ENCODE peak calls at places on chromosomes 4 and X, in nine cellular contexts. One of them, this sample, is unnamed.

GRCh38 chrX:44012484-44013096 is 39.4 kb upstream of the NDP start:
- ATAC-seq in left cardiac atrium: peak
- ATAC-seq in lower lobe of right lung: peak
- ATAC-seq in Panc1: peak
- ATAC-seq in Right ventricle myocardium superior: peak
- ATAC-seq in PC-3: peak
- ATAC-seq in stimulated activated naive B cell treated with anti-CD40 and anti-IgM and Interleukin-4, amounts not matched to agents 10 μg/mL and 1 μg/mL and 100 μg/mL, for 72 hours: peak
- ATAC-seq in T-cell: peak
- ATAC-seq in SK-N-SH treated with all-trans-retinoic acid at 6 μM for 48 hours: peak
- ATAC-seq in this sample: peak

GRCh38 chr4:37244583-37245390 is at the start of gene NWD2:
- ATAC-seq in stimulated activated naive B cell treated with anti-CD40 and anti-IgM and Interleukin-4, amounts not matched to agents 10 μg/mL and 1 μg/mL and 100 μg/mL, for 72 hours: no peak
- ATAC-seq in Right ventricle myocardium superior: no peak
- ATAC-seq in lower lobe of right lung: peak
- ATAC-seq in T-cell: no peak
- ATAC-seq in left cardiac atrium: peak
- ATAC-seq in Panc1: no peak
- ATAC-seq in SK-N-SH treated with all-trans-retinoic acid at 6 μM for 48 hours: no peak
- ATAC-seq in PC-3: no peak
- ATAC-seq in this sample: no peak

GRCh38 chr4:3375688-3376087 is 66.1 kb upstream of the HGFAC start:
- ATAC-seq in Right ventricle myocardium superior: no peak
- ATAC-seq in SK-N-SH treated with all-trans-retinoic acid at 6 μM for 48 hours: peak
- ATAC-seq in T-cell: no peak
- ATAC-seq in PC-3: peak
- ATAC-seq in left cardiac atrium: no peak
- ATAC-seq in Panc1: no peak
- ATAC-seq in lower lobe of right lung: no peak
- ATAC-seq in stimulated activated naive B cell treated with anti-CD40 and anti-IgM and Interleukin-4, amounts not matched to agents 10 μg/mL and 1 μg/mL and 100 μg/mL, for 72 hours: no peak
- ATAC-seq in this sample: no peak

GRCh38 chr4:83320548-83320947 is 14.1 kb downstream of the HPSE start:
- ATAC-seq in T-cell: no peak
- ATAC-seq in stimulated activated naive B cell treated with anti-CD40 and anti-IgM and Interleukin-4, amounts not matched to agents 10 μg/mL and 1 μg/mL and 100 μg/mL, for 72 hours: peak
- ATAC-seq in Panc1: no peak
- ATAC-seq in SK-N-SH treated with all-trans-retinoic acid at 6 μM for 48 hours: peak
- ATAC-seq in left cardiac atrium: peak
- ATAC-seq in Right ventricle myocardium superior: peak
- ATAC-seq in PC-3: no peak
- ATAC-seq in lower lobe of right lung: peak
- ATAC-seq in this sample: no peak

GRCh38 chr4:13980317-13980716 is 352.8 kb upstream of the BOD1L1 start:
- ATAC-seq in left cardiac atrium: no peak
- ATAC-seq in SK-N-SH treated with all-trans-retinoic acid at 6 μM for 48 hours: peak
- ATAC-seq in stimulated activated naive B cell treated with anti-CD40 and anti-IgM and Interleukin-4, amounts not matched to agents 10 μg/mL and 1 μg/mL and 100 μg/mL, for 72 hours: peak
- ATAC-seq in Right ventricle myocardium superior: no peak
- ATAC-seq in PC-3: peak
- ATAC-seq in lower lobe of right lung: no peak
- ATAC-seq in T-cell: no peak
- ATAC-seq in Panc1: no peak
- ATAC-seq in this sample: no peak

GRCh38 chr4:81096566-81096965 is 66.1 kb downstream of the BMP3 start:
- ATAC-seq in T-cell: no peak
- ATAC-seq in SK-N-SH treated with all-trans-retinoic acid at 6 μM for 48 hours: no peak
- ATAC-seq in Panc1: no peak
- ATAC-seq in stimulated activated naive B cell treated with anti-CD40 and anti-IgM and Interleukin-4, amounts not matched to agents 10 μg/mL and 1 μg/mL and 100 μg/mL, for 72 hours: no peak
- ATAC-seq in PC-3: no peak
- ATAC-seq in Right ventricle myocardium superior: no peak
- ATAC-seq in left cardiac atrium: no peak
- ATAC-seq in lower lobe of right lung: no peak
- ATAC-seq in this sample: no peak

GRCh38 chr4:163092093-163092492 is 74.6 kb downstream of the NAF1 start:
- ATAC-seq in SK-N-SH treated with all-trans-retinoic acid at 6 μM for 48 hours: no peak
- ATAC-seq in lower lobe of right lung: no peak
- ATAC-seq in Panc1: no peak
- ATAC-seq in T-cell: no peak
- ATAC-seq in stimulated activated naive B cell treated with anti-CD40 and anti-IgM and Interleukin-4, amounts not matched to agents 10 μg/mL and 1 μg/mL and 100 μg/mL, for 72 hours: no peak
- ATAC-seq in left cardiac atrium: no peak
- ATAC-seq in Right ventricle myocardium superior: no peak
- ATAC-seq in PC-3: no peak
- ATAC-seq in this sample: no peak

GRCh38 chr4:124060261-124060918 is 652.1 kb downstream of the ANKRD50 start:
- ATAC-seq in Right ventricle myocardium superior: peak
- ATAC-seq in lower lobe of right lung: peak
- ATAC-seq in left cardiac atrium: peak
- ATAC-seq in stimulated activated naive B cell treated with anti-CD40 and anti-IgM and Interleukin-4, amounts not matched to agents 10 μg/mL and 1 μg/mL and 100 μg/mL, for 72 hours: peak
- ATAC-seq in Panc1: no peak
- ATAC-seq in PC-3: peak
- ATAC-seq in T-cell: no peak
- ATAC-seq in SK-N-SH treated with all-trans-retinoic acid at 6 μM for 48 hours: peak
- ATAC-seq in this sample: peak

GRCh38 chr4:1043658-1044468 is 32.4 kb downstream of the FGFRL1 start:
- ATAC-seq in Panc1: peak
- ATAC-seq in SK-N-SH treated with all-trans-retinoic acid at 6 μM for 48 hours: peak
- ATAC-seq in lower lobe of right lung: peak
- ATAC-seq in T-cell: no peak
- ATAC-seq in PC-3: peak
- ATAC-seq in left cardiac atrium: peak
- ATAC-seq in Right ventricle myocardium superior: peak
- ATAC-seq in stimulated activated naive B cell treated with anti-CD40 and anti-IgM and Interleukin-4, amounts not matched to agents 10 μg/mL and 1 μg/mL and 100 μg/mL, for 72 hours: peak
- ATAC-seq in this sample: peak

GRCh38 chrX:123422875-123423274 is 238.8 kb downstream of the GRIA3 start:
- ATAC-seq in Right ventricle myocardium superior: no peak
- ATAC-seq in lower lobe of right lung: no peak
- ATAC-seq in PC-3: peak
- ATAC-seq in Panc1: peak
- ATAC-seq in stimulated activated naive B cell treated with anti-CD40 and anti-IgM and Interleukin-4, amounts not matched to agents 10 μg/mL and 1 μg/mL and 100 μg/mL, for 72 hours: no peak
- ATAC-seq in T-cell: no peak
- ATAC-seq in SK-N-SH treated with all-trans-retinoic acid at 6 μM for 48 hours: peak
- ATAC-seq in left cardiac atrium: no peak
- ATAC-seq in this sample: no peak

GRCh38 chrX:72382199-72382590 is 76.5 kb upstream of the CITED1 start:
- ATAC-seq in Right ventricle myocardium superior: peak
- ATAC-seq in SK-N-SH treated with all-trans-retinoic acid at 6 μM for 48 hours: no peak
- ATAC-seq in PC-3: no peak
- ATAC-seq in left cardiac atrium: peak
- ATAC-seq in T-cell: no peak
- ATAC-seq in lower lobe of right lung: peak
- ATAC-seq in stimulated activated naive B cell treated with anti-CD40 and anti-IgM and Interleukin-4, amounts not matched to agents 10 μg/mL and 1 μg/mL and 100 μg/mL, for 72 hours: no peak
- ATAC-seq in Panc1: peak
- ATAC-seq in this sample: peak

GRCh38 chr4:149702414-149703108 is 113.1 kb downstream of the IQCM start:
- ATAC-seq in stimulated activated naive B cell treated with anti-CD40 and anti-IgM and Interleukin-4, amounts not matched to agents 10 μg/mL and 1 μg/mL and 100 μg/mL, for 72 hours: no peak
- ATAC-seq in PC-3: peak
- ATAC-seq in Panc1: no peak
- ATAC-seq in Right ventricle myocardium superior: no peak
- ATAC-seq in left cardiac atrium: no peak
- ATAC-seq in lower lobe of right lung: no peak
- ATAC-seq in T-cell: no peak
- ATAC-seq in SK-N-SH treated with all-trans-retinoic acid at 6 μM for 48 hours: no peak
- ATAC-seq in this sample: no peak

GRCh38 chrX:67543818-67544217 is at the start of gene AR:
- ATAC-seq in SK-N-SH treated with all-trans-retinoic acid at 6 μM for 48 hours: peak
- ATAC-seq in lower lobe of right lung: peak
- ATAC-seq in T-cell: no peak
- ATAC-seq in stimulated activated naive B cell treated with anti-CD40 and anti-IgM and Interleukin-4, amounts not matched to agents 10 μg/mL and 1 μg/mL and 100 μg/mL, for 72 hours: no peak
- ATAC-seq in left cardiac atrium: peak
- ATAC-seq in PC-3: no peak
- ATAC-seq in Panc1: no peak
- ATAC-seq in Right ventricle myocardium superior: peak
- ATAC-seq in this sample: peak

GRCh38 chr4:173698557-173699262 is 168.7 kb upstream of the HAND2 start:
- ATAC-seq in left cardiac atrium: peak
- ATAC-seq in Right ventricle myocardium superior: peak
- ATAC-seq in lower lobe of right lung: no peak
- ATAC-seq in Panc1: no peak
- ATAC-seq in SK-N-SH treated with all-trans-retinoic acid at 6 μM for 48 hours: peak
- ATAC-seq in stimulated activated naive B cell treated with anti-CD40 and anti-IgM and Interleukin-4, amounts not matched to agents 10 μg/mL and 1 μg/mL and 100 μg/mL, for 72 hours: no peak
- ATAC-seq in PC-3: no peak
- ATAC-seq in T-cell: no peak
- ATAC-seq in this sample: no peak

This sample was measured in esophagus mucosa.